ENCODE peak calls at places on chromosome 14, in nine cellular contexts. One of them, this sample, is unnamed.

GRCh38 chr14:95547626-95548327 is 12.9 kb downstream of the GLRX5 start:
- DNase-seq in AG04450: no peak
- DNase-seq in HepG2: peak
- DNase-seq in fibroblast of lung: peak
- DNase-seq in CD4-positive, alpha-beta memory T cell: no peak
- DNase-seq in body of pancreas: no peak
- DNase-seq in GM23248: peak
- DNase-seq in astrocyte: peak
- DNase-seq in dorsolateral prefrontal cortex: no peak
- DNase-seq in this sample: no peak

GRCh38 chr14:88424573-88424972 is 39.1 kb downstream of the SPATA7 start:
- DNase-seq in AG04450: no peak
- DNase-seq in HepG2: no peak
- DNase-seq in fibroblast of lung: no peak
- DNase-seq in CD4-positive, alpha-beta memory T cell: no peak
- DNase-seq in body of pancreas: no peak
- DNase-seq in GM23248: peak
- DNase-seq in astrocyte: peak
- DNase-seq in dorsolateral prefrontal cortex: no peak
- DNase-seq in this sample: no peak

GRCh38 chr14:40870252-40870651 is 736.4 kb upstream of the LRFN5 start:
- DNase-seq in AG04450: no peak
- DNase-seq in HepG2: no peak
- DNase-seq in fibroblast of lung: no peak
- DNase-seq in CD4-positive, alpha-beta memory T cell: no peak
- DNase-seq in body of pancreas: no peak
- DNase-seq in GM23248: no peak
- DNase-seq in astrocyte: no peak
- DNase-seq in dorsolateral prefrontal cortex: no peak
- DNase-seq in this sample: no peak

GRCh38 chr14:101736071-101736470 is 25.4 kb upstream of the PPP2R5C start:
- DNase-seq in AG04450: no peak
- DNase-seq in HepG2: no peak
- DNase-seq in fibroblast of lung: no peak
- DNase-seq in CD4-positive, alpha-beta memory T cell: no peak
- DNase-seq in body of pancreas: no peak
- DNase-seq in GM23248: no peak
- DNase-seq in astrocyte: no peak
- DNase-seq in dorsolateral prefrontal cortex: no peak
- DNase-seq in this sample: no peak

GRCh38 chr14:57657487-57657886 is 163.8 kb upstream of the CCDC198 start:
- DNase-seq in AG04450: peak
- DNase-seq in HepG2: no peak
- DNase-seq in fibroblast of lung: peak
- DNase-seq in CD4-positive, alpha-beta memory T cell: no peak
- DNase-seq in body of pancreas: no peak
- DNase-seq in GM23248: peak
- DNase-seq in astrocyte: peak
- DNase-seq in dorsolateral prefrontal cortex: no peak
- DNase-seq in this sample: no peak

GRCh38 chr14:29215853-29216252 is 449.3 kb downstream of the FOXG1 start:
- DNase-seq in AG04450: no peak
- DNase-seq in HepG2: no peak
- DNase-seq in fibroblast of lung: peak
- DNase-seq in CD4-positive, alpha-beta memory T cell: no peak
- DNase-seq in body of pancreas: no peak
- DNase-seq in GM23248: peak
- DNase-seq in astrocyte: peak
- DNase-seq in dorsolateral prefrontal cortex: no peak
- DNase-seq in this sample: no peak

GRCh38 chr14:52279405-52279804 is 11.9 kb downstream of the PTGDR start:
- DNase-seq in AG04450: no peak
- DNase-seq in HepG2: no peak
- DNase-seq in fibroblast of lung: peak
- DNase-seq in CD4-positive, alpha-beta memory T cell: no peak
- DNase-seq in body of pancreas: no peak
- DNase-seq in GM23248: peak
- DNase-seq in astrocyte: peak
- DNase-seq in dorsolateral prefrontal cortex: no peak
- DNase-seq in this sample: no peak

GRCh38 chr14:28754209-28754985 is 12.2 kb upstream of the FOXG1 start:
- DNase-seq in AG04450: no peak
- DNase-seq in HepG2: peak
- DNase-seq in fibroblast of lung: peak
- DNase-seq in CD4-positive, alpha-beta memory T cell: no peak
- DNase-seq in body of pancreas: peak
- DNase-seq in GM23248: peak
- DNase-seq in astrocyte: no peak
- DNase-seq in dorsolateral prefrontal cortex: no peak
- DNase-seq in this sample: no peak

GRCh38 chr14:22333408-22334274 is 255.4 kb downstream of the DAD1 start:
- DNase-seq in AG04450: no peak
- DNase-seq in HepG2: peak
- DNase-seq in fibroblast of lung: peak
- DNase-seq in CD4-positive, alpha-beta memory T cell: no peak
- DNase-seq in body of pancreas: peak
- DNase-seq in GM23248: peak
- DNase-seq in astrocyte: peak
- DNase-seq in dorsolateral prefrontal cortex: no peak
- DNase-seq in this sample: peak

GRCh38 chr14:38089123-38089522 is 118.6 kb upstream of the SSTR1 start:
- DNase-seq in AG04450: no peak
- DNase-seq in HepG2: no peak
- DNase-seq in fibroblast of lung: peak
- DNase-seq in CD4-positive, alpha-beta memory T cell: no peak
- DNase-seq in body of pancreas: no peak
- DNase-seq in GM23248: peak
- DNase-seq in astrocyte: no peak
- DNase-seq in dorsolateral prefrontal cortex: no peak
- DNase-seq in this sample: no peak

GRCh38 chr14:105059035-105059916 is 6.0 kb downstream of the GPR132 start:
- DNase-seq in AG04450: no peak
- DNase-seq in HepG2: no peak
- DNase-seq in fibroblast of lung: no peak
- DNase-seq in CD4-positive, alpha-beta memory T cell: peak
- DNase-seq in body of pancreas: no peak
- DNase-seq in GM23248: no peak
- DNase-seq in astrocyte: no peak
- DNase-seq in dorsolateral prefrontal cortex: no peak
- DNase-seq in this sample: no peak

GRCh38 chr14:52067873-52068740 is 752 bp downstream of the NID2 start:
- DNase-seq in AG04450: no peak
- DNase-seq in HepG2: no peak
- DNase-seq in fibroblast of lung: peak
- DNase-seq in CD4-positive, alpha-beta memory T cell: no peak
- DNase-seq in body of pancreas: peak
- DNase-seq in GM23248: peak
- DNase-seq in astrocyte: peak
- DNase-seq in dorsolateral prefrontal cortex: no peak
- DNase-seq in this sample: peak

GRCh38 chr14:91252901-91253794 is 8.6 kb upstream of the GPR68 start:
- DNase-seq in AG04450: no peak
- DNase-seq in HepG2: no peak
- DNase-seq in fibroblast of lung: no peak
- DNase-seq in CD4-positive, alpha-beta memory T cell: peak
- DNase-seq in body of pancreas: no peak
- DNase-seq in GM23248: peak
- DNase-seq in astrocyte: no peak
- DNase-seq in dorsolateral prefrontal cortex: no peak
- DNase-seq in this sample: peak

GRCh38 chr14:36756221-36756620 is 94.6 kb downstream of the PAX9 start:
- DNase-seq in AG04450: no peak
- DNase-seq in HepG2: no peak
- DNase-seq in fibroblast of lung: no peak
- DNase-seq in CD4-positive, alpha-beta memory T cell: no peak
- DNase-seq in body of pancreas: no peak
- DNase-seq in GM23248: no peak
- DNase-seq in astrocyte: no peak
- DNase-seq in dorsolateral prefrontal cortex: no peak
- DNase-seq in this sample: no peak

GRCh38 chr14:29548948-29549370 is 378.7 kb downstream of the PRKD1 start:
- DNase-seq in AG04450: peak
- DNase-seq in HepG2: peak
- DNase-seq in fibroblast of lung: peak
- DNase-seq in CD4-positive, alpha-beta memory T cell: no peak
- DNase-seq in body of pancreas: no peak
- DNase-seq in GM23248: peak
- DNase-seq in astrocyte: peak
- DNase-seq in dorsolateral prefrontal cortex: no peak
- DNase-seq in this sample: no peak

GRCh38 chr14:105817971-105818711 is 291.8 kb downstream of the TMEM121 start:
- DNase-seq in AG04450: no peak
- DNase-seq in HepG2: no peak
- DNase-seq in fibroblast of lung: no peak
- DNase-seq in CD4-positive, alpha-beta memory T cell: no peak
- DNase-seq in body of pancreas: no peak
- DNase-seq in GM23248: no peak
- DNase-seq in astrocyte: no peak
- DNase-seq in dorsolateral prefrontal cortex: no peak
- DNase-seq in this sample: peak

DNA sequence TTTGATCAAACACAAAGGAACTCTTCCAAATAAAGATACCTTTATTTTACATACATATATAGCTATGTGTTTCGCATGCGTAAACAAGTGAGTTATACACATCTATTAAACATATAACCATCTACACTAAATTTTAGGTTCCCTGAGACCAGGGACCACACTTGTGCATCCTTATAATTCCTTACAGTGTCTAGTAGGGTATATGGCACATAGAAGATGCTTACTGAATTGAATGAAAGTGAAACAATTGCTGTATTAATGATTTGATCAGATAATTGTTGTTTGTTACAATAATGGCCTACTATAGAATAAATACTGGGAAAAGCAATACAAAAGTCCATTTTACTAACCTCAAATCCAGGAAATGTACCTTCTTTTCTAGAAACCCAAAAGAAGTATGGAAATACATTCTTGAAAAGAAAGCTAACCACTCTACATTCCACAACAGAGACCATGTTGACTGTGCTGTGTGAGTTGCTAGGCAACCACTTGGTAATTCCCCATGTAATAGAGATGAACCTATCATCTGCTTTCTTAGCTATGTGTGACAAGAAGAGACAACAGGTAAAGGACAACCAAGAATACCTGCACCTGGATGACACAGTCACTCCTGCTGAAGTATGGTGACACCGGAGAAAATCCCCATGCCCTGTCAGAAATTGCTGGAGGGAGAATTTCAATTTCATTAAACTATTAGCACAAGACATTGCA is 11.9 kb upstream of the CIPC start:
- DNase-seq in AG04450: no peak
- DNase-seq in HepG2: peak
- DNase-seq in fibroblast of lung: no peak
- DNase-seq in CD4-positive, alpha-beta memory T cell: peak
- DNase-seq in body of pancreas: no peak
- DNase-seq in GM23248: peak
- DNase-seq in astrocyte: peak
- DNase-seq in dorsolateral prefrontal cortex: no peak
- DNase-seq in this sample: no peak
- H3K27ac ChIP-seq in AG04450: no peak
- H3K27ac ChIP-seq in HepG2: no peak
- H3K27ac ChIP-seq in fibroblast of lung: no peak
- H3K27ac ChIP-seq in CD4-positive, alpha-beta memory T cell: no peak
- H3K27ac ChIP-seq in body of pancreas: no peak
- H3K27ac ChIP-seq in GM23248: no peak
- H3K27ac ChIP-seq in astrocyte: no peak
- H3K27ac ChIP-seq in dorsolateral prefrontal cortex: no peak
- H3K27ac ChIP-seq in this sample: no peak

GRCh38 chr14:69484444-69485113 is at the start of gene PLEKHD1:
- DNase-seq in AG04450: no peak
- DNase-seq in HepG2: no peak
- DNase-seq in fibroblast of lung: no peak
- DNase-seq in CD4-positive, alpha-beta memory T cell: no peak
- DNase-seq in body of pancreas: no peak
- DNase-seq in GM23248: peak
- DNase-seq in astrocyte: no peak
- DNase-seq in dorsolateral prefrontal cortex: no peak
- DNase-seq in this sample: no peak
- H3K27ac ChIP-seq in AG04450: no peak
- H3K27ac ChIP-seq in HepG2: no peak
- H3K27ac ChIP-seq in fibroblast of lung: no peak
- H3K27ac ChIP-seq in CD4-positive, alpha-beta memory T cell: no peak
- H3K27ac ChIP-seq in body of pancreas: no peak
- H3K27ac ChIP-seq in GM23248: no peak
- H3K27ac ChIP-seq in astrocyte: no peak
- H3K27ac ChIP-seq in dorsolateral prefrontal cortex: no peak
- H3K27ac ChIP-seq in this sample: no peak

GRCh38 chr14:103714063-103714724 is 1.1 kb downstream of the XRCC3 start:
- DNase-seq in AG04450: no peak
- DNase-seq in HepG2: no peak
- DNase-seq in fibroblast of lung: no peak
- DNase-seq in CD4-positive, alpha-beta memory T cell: no peak
- DNase-seq in body of pancreas: no peak
- DNase-seq in GM23248: peak
- DNase-seq in astrocyte: no peak
- DNase-seq in dorsolateral prefrontal cortex: no peak
- DNase-seq in this sample: no peak
- H3K27ac ChIP-seq in AG04450: no peak
- H3K27ac ChIP-seq in HepG2: peak
- H3K27ac ChIP-seq in fibroblast of lung: peak
- H3K27ac ChIP-seq in CD4-positive, alpha-beta memory T cell: no peak
- H3K27ac ChIP-seq in body of pancreas: no peak
- H3K27ac ChIP-seq in GM23248: peak
- H3K27ac ChIP-seq in astrocyte: no peak
- H3K27ac ChIP-seq in dorsolateral prefrontal cortex: no peak
- H3K27ac ChIP-seq in this sample: peak

GRCh38 chr14:35389315-35389667 is 15.3 kb downstream of the NFKBIA start:
- DNase-seq in AG04450: no peak
- DNase-seq in HepG2: no peak
- DNase-seq in fibroblast of lung: no peak
- DNase-seq in CD4-positive, alpha-beta memory T cell: no peak
- DNase-seq in body of pancreas: no peak
- DNase-seq in GM23248: no peak
- DNase-seq in astrocyte: no peak
- DNase-seq in dorsolateral prefrontal cortex: no peak
- DNase-seq in this sample: no peak

GRCh38 chr14:35387209-35387608 is 17.3 kb downstream of the NFKBIA start:
- DNase-seq in AG04450: no peak
- DNase-seq in HepG2: no peak
- DNase-seq in fibroblast of lung: no peak
- DNase-seq in CD4-positive, alpha-beta memory T cell: no peak
- DNase-seq in body of pancreas: no peak
- DNase-seq in GM23248: no peak
- DNase-seq in astrocyte: no peak
- DNase-seq in dorsolateral prefrontal cortex: no peak
- DNase-seq in this sample: no peak

GRCh38 chr14:35388656-35389314 is 15.8 kb downstream of the NFKBIA start:
- DNase-seq in AG04450: no peak
- DNase-seq in HepG2: no peak
- DNase-seq in fibroblast of lung: no peak
- DNase-seq in CD4-positive, alpha-beta memory T cell: no peak
- DNase-seq in body of pancreas: no peak
- DNase-seq in GM23248: no peak
- DNase-seq in astrocyte: no peak
- DNase-seq in dorsolateral prefrontal cortex: no peak
- DNase-seq in this sample: no peak

GRCh38 chr14:35386673-35387125 is 17.9 kb downstream of the NFKBIA start:
- DNase-seq in AG04450: no peak
- DNase-seq in HepG2: no peak
- DNase-seq in fibroblast of lung: no peak
- DNase-seq in CD4-positive, alpha-beta memory T cell: no peak
- DNase-seq in body of pancreas: no peak
- DNase-seq in GM23248: no peak
- DNase-seq in astrocyte: no peak
- DNase-seq in dorsolateral prefrontal cortex: no peak
- DNase-seq in this sample: no peak

GRCh38 chr14:35387713-35388579 is 16.6 kb downstream of the NFKBIA start:
- DNase-seq in AG04450: no peak
- DNase-seq in HepG2: no peak
- DNase-seq in fibroblast of lung: no peak
- DNase-seq in CD4-positive, alpha-beta memory T cell: no peak
- DNase-seq in body of pancreas: no peak
- DNase-seq in GM23248: no peak
- DNase-seq in astrocyte: no peak
- DNase-seq in dorsolateral prefrontal cortex: no peak
- DNase-seq in this sample: no peak
- H3K27ac ChIP-seq in AG04450: no peak
- H3K27ac ChIP-seq in HepG2: no peak
- H3K27ac ChIP-seq in fibroblast of lung: no peak
- H3K27ac ChIP-seq in CD4-positive, alpha-beta memory T cell: no peak
- H3K27ac ChIP-seq in body of pancreas: no peak
- H3K27ac ChIP-seq in GM23248: no peak
- H3K27ac ChIP-seq in astrocyte: no peak
- H3K27ac ChIP-seq in dorsolateral prefrontal cortex: no peak
- H3K27ac ChIP-seq in this sample: no peak